ENCODE peak calls at places on chromosomes 7 and 10, in four cellular contexts. W, Q, R and A are unnamed samples.
A peak's percentile ranks its signal among the peaks of the same experiment; 100 is the strongest.

GRCh38 chr10:75358835-75359421 is 42.6 kb downstream of the ZNF503 start:
- DNase-seq in W (peak; percentile 50), Q (no peak), R (peak; percentile 100), A (no peak)

GRCh38 chr10:29712108-29712507 is 77.3 kb upstream of the SVIL start:
- DNase-seq in W (no peak), Q (peak; percentile 71), R (peak; percentile 49), A (no peak)

GRCh38 chr7:79984210-79984609 is 150.4 kb upstream of the GNAI1 start:
- DNase-seq in W (no peak), Q (no peak), R (peak; percentile 37), A (no peak)

GRCh38 chr10:119723624-119724023 is 2.2 kb upstream of the INPP5F start:
- DNase-seq in W (no peak), Q (no peak), R (no peak), A (no peak)

GRCh38 chr10:5983813-5984212 is 6.5 kb upstream of the IL15RA start:
- DNase-seq in W (no peak), Q (no peak), R (no peak), A (no peak)

GRCh38 chr7:12322287-12322902 is 81.3 kb downstream of the VWDE start:
- DNase-seq in W (peak; percentile 13), Q (no peak), R (peak; percentile 56), A (peak; percentile 51)

GRCh38 chr10:33265621-33266020 is 68.8 kb downstream of the NRP1 start:
- DNase-seq in W (no peak), Q (no peak), R (no peak), A (no peak)

GRCh38 chr10:133224861-133225366 is 5.1 kb upstream of the UTF1 start:
- DNase-seq in W (no peak), Q (no peak), R (no peak), A (no peak)

GRCh38 chr10:132714906-132715790 is 70.8 kb downstream of the NKX6-2 start:
- DNase-seq in W (no peak), Q (no peak), R (no peak), A (no peak)

GRCh38 chr10:76883596-76883995 is 754.0 kb downstream of the KCNMA1 start:
- DNase-seq in W (no peak), Q (no peak), R (no peak), A (no peak)

GRCh38 chr7:79604841-79605240 is 151.4 kb upstream of the MAGI2 start:
- DNase-seq in W (no peak), Q (no peak), R (no peak), A (peak; percentile 78)

GRCh38 chr7:36092221-36092771 is 60.8 kb upstream of the EEPD1 start:
- DNase-seq in W (peak; percentile 20), Q (no peak), R (no peak), A (no peak)

GRCh38 chr7:143408686-143409551 is at the start of gene EPHA1:
- DNase-seq in W (peak; percentile 81), Q (peak; percentile 97), R (peak; percentile 88), A (no peak)

GRCh38 chr10:58590152-58590551 is 77.5 kb downstream of the BICC1 start:
- DNase-seq in W (peak; percentile 57), Q (no peak), R (peak; percentile 84), A (peak; percentile 51)

GRCh38 chr10:6513509-6513908 is 66.6 kb downstream of the PRKCQ start:
- DNase-seq in W (no peak), Q (no peak), R (no peak), A (no peak)

GRCh38 chr10:36499696-36500095 is 625.7 kb upstream of the ANKRD30A start:
- DNase-seq in W (no peak), Q (no peak), R (peak; percentile 97), A (peak; percentile 75)

GRCh38 chr7:129655801-129656200 is 44.3 kb downstream of the NRF1 start:
- DNase-seq in W (no peak), Q (no peak), R (no peak), A (no peak)
- H3K4me2 ChIP-seq in W (no peak overlapping the region), Q (no peak overlapping the region), R (no peak overlapping the region), A (no peak overlapping the region)

GRCh38 chr7:69414555-69414954 is 183.7 kb upstream of the AUTS2 start:
- DNase-seq in W (no peak), Q (no peak), R (no peak), A (no peak)

GRCh38 chr7:69411018-69411417 is 187.3 kb upstream of the AUTS2 start:
- DNase-seq in W (no peak), Q (no peak), R (no peak), A (no peak)

GRCh38 chr7:69411466-69411865 is 186.8 kb upstream of the AUTS2 start:
- DNase-seq in W (no peak), Q (no peak), R (no peak), A (no peak)

GRCh38 chr7:69412331-69413146 is 185.7 kb upstream of the AUTS2 start:
- DNase-seq in W (peak; percentile 87), Q (no peak), R (no peak), A (no peak)
- H3K4me2 ChIP-seq in W (peak overlapping the region; percentile 48), Q (no peak overlapping the region), R (no peak overlapping the region), A (no peak overlapping the region)

GRCh38 chr10:49168821-49169495 is 19.2 kb downstream of the TMEM273 start:
- DNase-seq in W (no peak), Q (no peak), R (no peak), A (no peak)
- H3K4me2 ChIP-seq in W (no peak overlapping the region), Q (no peak overlapping the region), R (no peak overlapping the region), A (no peak overlapping the region)

DNA sequence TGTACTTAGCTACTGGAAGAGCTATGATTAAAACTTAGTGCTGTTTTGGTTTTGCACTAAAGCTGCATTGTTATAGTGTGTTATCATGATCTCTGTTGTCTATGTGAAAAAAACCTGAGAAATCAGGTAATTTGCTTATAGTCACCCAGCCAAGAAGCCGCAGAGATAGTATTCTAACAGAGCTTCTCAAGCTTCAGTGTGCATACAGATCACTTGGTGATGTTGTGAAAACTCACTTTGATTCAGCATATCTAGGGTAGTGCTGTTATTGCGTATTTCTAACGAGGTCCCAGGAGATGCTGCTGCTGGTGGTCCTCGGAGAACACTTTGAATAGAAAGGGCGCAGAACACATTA is 68.5 kb upstream of the PDCD4 start:
- DNase-seq in W (no peak), Q (no peak), R (no peak), A (no peak)
- H3K4me2 ChIP-seq in W (peak overlapping the region; percentile 22), Q (no peak overlapping the region), R (no peak overlapping the region), A (no peak overlapping the region)

DNA sequence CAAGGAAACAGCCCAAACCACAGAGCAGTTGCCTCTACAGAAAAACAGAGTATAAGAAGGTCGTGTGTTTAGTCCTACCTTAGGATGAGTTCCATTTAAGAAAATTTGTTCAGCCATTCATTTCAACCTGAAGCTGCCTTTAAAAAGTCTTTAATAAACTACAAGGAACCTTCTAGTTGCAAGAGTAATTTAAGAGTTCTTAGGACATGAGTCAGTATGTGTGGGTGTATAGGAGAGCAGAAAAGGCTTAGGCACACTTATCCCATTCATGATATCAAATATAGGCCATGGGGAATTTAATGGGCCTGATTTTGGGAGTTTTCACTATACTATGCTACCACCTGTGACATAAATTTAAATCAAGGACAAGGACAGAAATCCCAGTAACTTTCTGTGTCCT is 496.8 kb downstream of the TFEC start:
- DNase-seq in W (no peak), Q (no peak), R (no peak), A (no peak)
- H3K4me2 ChIP-seq in W (no peak overlapping the region), Q (no peak overlapping the region), R (peak overlapping the region; percentile 11), A (no peak overlapping the region)

DNA sequence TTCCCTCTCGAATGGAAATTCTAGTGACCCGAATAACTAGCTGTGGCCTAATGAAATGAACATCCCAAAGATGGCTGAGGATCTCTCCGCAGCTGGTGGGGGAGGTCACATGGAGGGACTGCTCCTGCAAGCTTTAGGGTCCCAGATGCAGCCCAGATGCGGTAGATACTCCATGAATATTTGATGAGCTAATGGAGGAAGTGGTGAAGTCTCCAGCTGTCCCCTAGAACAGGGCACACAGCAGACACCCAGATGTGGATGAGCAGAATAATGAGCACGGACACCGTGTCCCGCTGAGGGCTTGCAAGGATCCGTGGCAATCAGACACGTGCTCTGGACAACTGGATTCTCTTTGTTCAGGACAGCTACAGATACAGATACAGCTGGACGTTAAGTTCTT is 59.2 kb downstream of the DENND2A start:
- DNase-seq in W (no peak), Q (no peak), R (no peak), A (no peak)
- H3K4me2 ChIP-seq in W (no peak overlapping the region), Q (no peak overlapping the region), R (no peak overlapping the region), A (no peak overlapping the region)

GRCh38 chr7:140231779-140232491 is 55.2 kb upstream of the KDM7A start:
- DNase-seq in W (no peak), Q (no peak), R (peak; percentile 51), A (no peak)
- H3K4me2 ChIP-seq in W (peak overlapping the region; percentile 99), Q (peak overlapping the region; percentile 60), R (peak overlapping the region; percentile 95), A (peak overlapping the region; percentile 94)

GRCh38 chr7:4621401-4621800 is 60.7 kb upstream of the FOXK1 start:
- DNase-seq in W (no peak), Q (no peak), R (peak; percentile 12), A (no peak)
- H3K4me2 ChIP-seq in W (no peak overlapping the region), Q (no peak overlapping the region), R (no peak overlapping the region), A (no peak overlapping the region)

GRCh38 chr7:32659853-32660252 is 164.6 kb downstream of the AVL9 start:
- DNase-seq in W (no peak), Q (no peak), R (no peak), A (no peak)
- H3K4me2 ChIP-seq in W (no peak overlapping the region), Q (no peak overlapping the region), R (no peak overlapping the region), A (no peak overlapping the region)

DNA sequence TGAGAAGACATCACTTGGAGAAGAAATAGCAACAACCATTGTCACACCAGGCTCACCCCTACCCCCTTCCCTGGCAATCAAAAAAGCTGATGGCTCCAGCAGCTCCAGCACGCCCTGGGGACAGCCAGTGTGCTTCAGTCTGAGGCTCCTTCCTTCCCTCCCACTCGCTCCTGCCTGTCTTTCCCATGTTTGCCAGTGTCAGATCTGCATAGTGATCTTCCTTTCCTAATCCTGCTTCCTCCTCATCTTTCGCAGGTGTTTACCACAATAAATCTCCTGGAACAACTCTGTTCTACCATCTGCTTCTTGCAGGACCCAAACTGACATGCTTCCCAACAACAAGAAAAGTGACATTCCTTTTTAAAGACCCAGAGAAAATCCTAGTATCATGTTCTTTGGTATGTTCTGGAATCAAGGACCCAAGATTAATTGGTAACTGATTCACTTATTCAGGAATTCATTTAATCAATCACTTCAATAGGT is 57.1 kb downstream of the STEAP1B start:
- DNase-seq in W (no peak), Q (no peak), R (no peak), A (no peak)
- H3K4me2 ChIP-seq in W (no peak overlapping the region), Q (no peak overlapping the region), R (peak overlapping the region; percentile 68), A (peak overlapping the region; percentile 58)